ENCODE peak calls at places on chromosomes 11 and 22, in seven cellular contexts. One of them, this sample, is unnamed.

GRCh38 chr11:110711448-110711775 is 825 bp downstream of the ARHGAP20 start:
- DNase-seq in mesendoderm: no peak
- DNase-seq in H1: no peak
- DNase-seq in trophoblast cell: no peak
- DNase-seq in H9: no peak
- DNase-seq in IMR-90: no peak
- DNase-seq in mesenchymal stem cell: no peak
- DNase-seq in this sample: no peak

GRCh38 chr22:44393066-44393465 is 80.3 kb upstream of the SHISAL1 start:
- DNase-seq in H1: no peak
- DNase-seq in mesenchymal stem cell: no peak
- DNase-seq in H9: peak; percentile 20
- DNase-seq in trophoblast cell: no peak
- DNase-seq in mesendoderm: no peak
- DNase-seq in IMR-90: no peak
- DNase-seq in this sample: no peak

GRCh38 chr11:20669833-20670684 is 673 bp downstream of the NELL1 start:
- DNase-seq in mesendoderm: peak; percentile 30
- DNase-seq in trophoblast cell: no peak
- DNase-seq in mesenchymal stem cell: no peak
- DNase-seq in H1: peak; percentile 58
- DNase-seq in H9: peak; percentile 38
- DNase-seq in IMR-90: no peak
- DNase-seq in this sample: no peak

GRCh38 chr11:18791175-18792065 is at the start of gene PTPN5:
- DNase-seq in mesendoderm: peak; percentile 28
- DNase-seq in H9: peak; percentile 66
- DNase-seq in H1: peak; percentile 77
- DNase-seq in mesenchymal stem cell: no peak
- DNase-seq in trophoblast cell: no peak
- DNase-seq in IMR-90: no peak
- DNase-seq in this sample: peak; percentile 70

GRCh38 chr11:66133216-66133775 is 63.2 kb downstream of the PACS1 start:
- DNase-seq in mesendoderm: no peak
- DNase-seq in trophoblast cell: no peak
- DNase-seq in IMR-90: no peak
- DNase-seq in mesenchymal stem cell: no peak
- DNase-seq in H1: no peak
- DNase-seq in H9: no peak
- DNase-seq in this sample: no peak

GRCh38 chr22:33126881-33127280 is 68.7 kb upstream of the SYN3 start:
- DNase-seq in mesendoderm: peak; percentile 76
- DNase-seq in mesenchymal stem cell: no peak
- DNase-seq in IMR-90: no peak
- DNase-seq in H1: no peak
- DNase-seq in trophoblast cell: peak; percentile 13
- DNase-seq in H9: peak; percentile 38
- DNase-seq in this sample: peak; percentile 23

GRCh38 chr22:40434101-40434500 is 63.7 kb downstream of the SGSM3 start:
- DNase-seq in mesendoderm: no peak
- DNase-seq in H1: no peak
- DNase-seq in H9: no peak
- DNase-seq in IMR-90: peak; percentile 28
- DNase-seq in mesenchymal stem cell: peak; percentile 54
- DNase-seq in trophoblast cell: no peak
- DNase-seq in this sample: no peak

GRCh38 chr22:17064498-17065100 is 20.2 kb upstream of the IL17RA start:
- DNase-seq in trophoblast cell: no peak
- DNase-seq in H1: peak; percentile 24
- DNase-seq in IMR-90: no peak
- DNase-seq in mesendoderm: no peak
- DNase-seq in H9: no peak
- DNase-seq in mesenchymal stem cell: no peak
- DNase-seq in this sample: no peak

GRCh38 chr22:23285734-23286133 is 105.4 kb downstream of the BCR start:
- DNase-seq in trophoblast cell: no peak
- DNase-seq in H1: no peak
- DNase-seq in IMR-90: peak; percentile 59
- DNase-seq in mesenchymal stem cell: peak; percentile 86
- DNase-seq in mesendoderm: no peak
- DNase-seq in H9: no peak
- DNase-seq in this sample: no peak

DNA sequence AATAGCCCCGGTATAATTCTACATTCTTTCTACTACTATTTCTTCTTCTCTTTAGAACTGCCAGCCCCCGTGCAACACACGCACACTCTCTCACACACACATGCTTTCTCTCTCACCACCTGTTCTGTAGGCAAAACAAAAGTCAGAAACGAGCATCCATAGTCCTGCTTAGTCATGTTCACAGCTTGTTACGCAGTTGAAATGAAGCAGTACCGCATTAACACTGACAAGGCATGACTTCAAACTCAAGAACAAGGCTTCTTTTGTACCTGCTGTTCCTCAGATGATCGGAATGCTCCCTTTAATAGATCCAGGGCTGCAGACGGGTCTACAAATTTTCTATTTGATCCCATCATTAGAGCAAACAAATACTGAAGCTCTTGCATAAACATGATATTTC is 42.2 kb downstream of the USP28 start:
- DNase-seq in mesenchymal stem cell: no peak
- DNase-seq in H1: no peak
- DNase-seq in IMR-90: no peak
- DNase-seq in H9: no peak
- DNase-seq in trophoblast cell: no peak
- DNase-seq in mesendoderm: no peak
- DNase-seq in this sample: no peak
- H3K4ac ChIP-seq in mesenchymal stem cell: no peak overlapping the region
- H3K4ac ChIP-seq in H1: no peak overlapping the region
- H3K4ac ChIP-seq in IMR-90: no peak overlapping the region
- H3K4ac ChIP-seq in H9: no peak overlapping the region
- H3K4ac ChIP-seq in trophoblast cell: no peak overlapping the region
- H3K4ac ChIP-seq in mesendoderm: no peak overlapping the region
- H3K4ac ChIP-seq in this sample: no peak overlapping the region

DNA sequence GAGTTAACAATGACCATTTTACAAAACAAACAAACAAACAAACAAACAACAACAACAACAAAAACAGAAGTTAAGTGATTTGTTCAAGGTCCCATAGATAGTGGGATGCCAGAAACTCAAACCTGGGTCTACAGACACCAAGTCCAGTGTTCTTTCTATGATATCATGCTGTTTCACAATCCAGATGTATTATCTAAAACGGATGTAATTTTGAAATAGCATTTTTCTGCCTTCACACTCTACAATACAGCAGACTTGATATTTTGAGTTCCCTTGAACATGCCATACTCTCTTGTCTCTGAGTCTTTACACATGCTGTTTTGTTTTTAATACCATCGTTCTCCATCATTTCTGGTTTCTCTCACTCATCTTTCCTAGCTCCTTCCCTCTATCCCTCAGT is 104.5 kb downstream of the RELT start:
- DNase-seq in H9: no peak
- DNase-seq in trophoblast cell: no peak
- DNase-seq in H1: no peak
- DNase-seq in mesendoderm: no peak
- DNase-seq in IMR-90: peak; percentile 48
- DNase-seq in mesenchymal stem cell: no peak
- DNase-seq in this sample: no peak
- H3K4ac ChIP-seq in H9: no peak overlapping the region
- H3K4ac ChIP-seq in trophoblast cell: no peak overlapping the region
- H3K4ac ChIP-seq in H1: no peak overlapping the region
- H3K4ac ChIP-seq in mesendoderm: no peak overlapping the region
- H3K4ac ChIP-seq in IMR-90: no peak overlapping the region
- H3K4ac ChIP-seq in mesenchymal stem cell: no peak overlapping the region
- H3K4ac ChIP-seq in this sample: no peak overlapping the region

GRCh38 chr11:62608776-62609175 is 3.8 kb downstream of the EML3 start:
- DNase-seq in IMR-90: no peak
- DNase-seq in H9: no peak
- DNase-seq in trophoblast cell: no peak
- DNase-seq in mesendoderm: no peak
- DNase-seq in H1: no peak
- DNase-seq in mesenchymal stem cell: no peak
- DNase-seq in this sample: no peak
- H3K4ac ChIP-seq in IMR-90: no peak overlapping the region
- H3K4ac ChIP-seq in H9: no peak overlapping the region
- H3K4ac ChIP-seq in trophoblast cell: no peak overlapping the region
- H3K4ac ChIP-seq in mesendoderm: no peak overlapping the region
- H3K4ac ChIP-seq in H1: no peak overlapping the region
- H3K4ac ChIP-seq in mesenchymal stem cell: no peak overlapping the region
- H3K4ac ChIP-seq in this sample: no peak overlapping the region

GRCh38 chr11:62712413-62712812 is 4.9 kb downstream of the GNG3 start:
- DNase-seq in mesenchymal stem cell: no peak
- DNase-seq in mesendoderm: no peak
- DNase-seq in IMR-90: peak; percentile 41
- DNase-seq in H9: no peak
- DNase-seq in H1: no peak
- DNase-seq in trophoblast cell: no peak
- DNase-seq in this sample: no peak

GRCh38 chr11:62715150-62716130 is 8.0 kb downstream of the GNG3 start:
- DNase-seq in trophoblast cell: no peak
- DNase-seq in H1: no peak
- DNase-seq in IMR-90: no peak
- DNase-seq in mesenchymal stem cell: no peak
- DNase-seq in mesendoderm: peak; percentile 24
- DNase-seq in H9: no peak
- DNase-seq in this sample: no peak

GRCh38 chr11:62712861-62713260 is 5.4 kb downstream of the GNG3 start:
- DNase-seq in mesenchymal stem cell: no peak
- DNase-seq in mesendoderm: no peak
- DNase-seq in H9: no peak
- DNase-seq in trophoblast cell: no peak
- DNase-seq in IMR-90: no peak
- DNase-seq in H1: no peak
- DNase-seq in this sample: no peak

GRCh38 chr11:62716206-62716605 is 8.7 kb downstream of the GNG3 start:
- DNase-seq in trophoblast cell: no peak
- DNase-seq in H1: no peak
- DNase-seq in H9: no peak
- DNase-seq in mesenchymal stem cell: no peak
- DNase-seq in IMR-90: no peak
- DNase-seq in mesendoderm: no peak
- DNase-seq in this sample: no peak

DNA sequence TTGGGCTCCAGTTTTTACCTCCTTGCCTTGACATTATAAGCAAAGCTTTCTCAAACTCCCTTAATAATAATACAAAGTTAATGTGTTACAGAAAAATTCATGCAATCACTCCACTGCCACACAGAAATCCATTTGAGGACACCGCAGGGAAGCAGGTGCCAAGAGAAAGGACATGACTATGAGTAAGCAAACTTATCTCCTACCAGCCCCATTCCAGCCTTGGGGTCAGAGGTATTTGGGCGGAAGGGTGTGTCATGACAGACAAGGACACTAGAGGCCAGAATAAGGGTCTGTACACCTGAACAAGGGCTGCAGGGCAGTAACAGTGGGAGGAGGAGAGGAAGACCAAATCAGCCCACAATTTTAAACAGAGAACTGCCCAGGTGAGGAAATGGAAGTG is 5.9 kb downstream of the GNG3 start:
- DNase-seq in trophoblast cell: peak; percentile 78
- DNase-seq in IMR-90: no peak
- DNase-seq in mesenchymal stem cell: no peak
- DNase-seq in H9: no peak
- DNase-seq in mesendoderm: peak; percentile 50
- DNase-seq in H1: no peak
- DNase-seq in this sample: no peak
- H3K4ac ChIP-seq in trophoblast cell: no peak overlapping the region
- H3K4ac ChIP-seq in IMR-90: no peak overlapping the region
- H3K4ac ChIP-seq in mesenchymal stem cell: no peak overlapping the region
- H3K4ac ChIP-seq in H9: no peak overlapping the region
- H3K4ac ChIP-seq in mesendoderm: no peak overlapping the region
- H3K4ac ChIP-seq in H1: no peak overlapping the region
- H3K4ac ChIP-seq in this sample: no peak overlapping the region

GRCh38 chr22:49305215-49305965 is 522.3 kb downstream of the BRD1 start:
- DNase-seq in mesenchymal stem cell: no peak
- DNase-seq in mesendoderm: peak; percentile 72
- DNase-seq in trophoblast cell: no peak
- DNase-seq in H9: peak; percentile 89
- DNase-seq in H1: peak; percentile 100
- DNase-seq in IMR-90: no peak
- DNase-seq in this sample: peak; percentile 78
- H3K4ac ChIP-seq in mesenchymal stem cell: no peak overlapping the region
- H3K4ac ChIP-seq in mesendoderm: no peak overlapping the region
- H3K4ac ChIP-seq in trophoblast cell: no peak overlapping the region
- H3K4ac ChIP-seq in H9: no peak overlapping the region
- H3K4ac ChIP-seq in H1: no peak overlapping the region
- H3K4ac ChIP-seq in IMR-90: no peak overlapping the region
- H3K4ac ChIP-seq in this sample: no peak overlapping the region

DNA sequence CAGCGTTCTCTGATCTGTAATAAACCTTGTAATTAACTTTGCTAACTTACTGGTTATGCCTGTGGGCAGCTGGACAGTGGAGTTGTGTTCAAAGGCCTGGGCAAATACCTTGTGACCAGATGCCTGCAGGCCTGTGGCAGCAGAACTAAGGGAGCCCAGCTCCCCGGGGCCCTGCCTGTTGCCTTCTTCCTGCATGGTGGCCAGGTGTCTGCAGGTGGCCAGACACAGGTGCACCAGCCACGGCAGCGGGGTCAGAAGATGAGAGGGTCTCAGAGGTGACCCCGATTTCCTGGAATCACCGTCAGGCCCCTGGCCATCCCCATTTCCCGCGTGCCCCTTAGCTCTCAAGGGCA is 127.2 kb downstream of the OSBP2 start:
- DNase-seq in trophoblast cell: no peak
- DNase-seq in H9: no peak
- DNase-seq in mesenchymal stem cell: no peak
- DNase-seq in H1: no peak
- DNase-seq in mesendoderm: no peak
- DNase-seq in IMR-90: no peak
- DNase-seq in this sample: no peak
- H3K4ac ChIP-seq in trophoblast cell: no peak overlapping the region
- H3K4ac ChIP-seq in H9: no peak overlapping the region
- H3K4ac ChIP-seq in mesenchymal stem cell: no peak overlapping the region
- H3K4ac ChIP-seq in H1: no peak overlapping the region
- H3K4ac ChIP-seq in mesendoderm: no peak overlapping the region
- H3K4ac ChIP-seq in IMR-90: no peak overlapping the region
- H3K4ac ChIP-seq in this sample: no peak overlapping the region

GRCh38 chr11:83070878-83071640 is 638 bp downstream of the RAB30 start:
- DNase-seq in mesenchymal stem cell: no peak
- DNase-seq in trophoblast cell: no peak
- DNase-seq in H1: no peak
- DNase-seq in mesendoderm: peak; percentile 29
- DNase-seq in IMR-90: peak; percentile 26
- DNase-seq in H9: no peak
- DNase-seq in this sample: peak; percentile 11
- H3K4ac ChIP-seq in mesenchymal stem cell: peak overlapping the region; percentile 32
- H3K4ac ChIP-seq in trophoblast cell: no peak overlapping the region
- H3K4ac ChIP-seq in H1: no peak overlapping the region
- H3K4ac ChIP-seq in mesendoderm: no peak overlapping the region
- H3K4ac ChIP-seq in IMR-90: peak overlapping the region; percentile 8
- H3K4ac ChIP-seq in H9: no peak overlapping the region
- H3K4ac ChIP-seq in this sample: no peak overlapping the region